ENCODE peak calls at places on chromosome 5, in seven cellular contexts. Q is IMR-90, W is stomach, Z is ovary, O is A549, U is thyroid gland, B is tibial nerve. L is an unnamed sample.

GRCh38 chr5:8906303-8906967 is 639.4 kb downstream of the SEMA5A start:
- DNase-seq in Q (peak; percentile 87), W (no peak), Z (no peak), O (no peak), U (no peak), B (no peak), L (no peak)

GRCh38 chr5:131672791-131673190 is 37.8 kb upstream of the RAPGEF6 start:
- DNase-seq in Q (no peak), W (no peak), Z (no peak), O (no peak), U (no peak), B (no peak), L (no peak)

GRCh38 chr5:315488-316209 is 5.9 kb upstream of the AHRR start:
- DNase-seq in Q (no peak), W (no peak), Z (no peak), O (no peak), U (no peak), B (no peak), L (peak; percentile 35)

GRCh38 chr5:114387433-114387832 is 25.6 kb downstream of the KCNN2 start:
- DNase-seq in Q (no peak), W (no peak), Z (no peak), O (no peak), U (no peak), B (no peak), L (no peak)

GRCh38 chr5:149320791-149321330 is 24.4 kb upstream of the GRPEL2 start:
- DNase-seq in Q (peak; percentile 94), W (peak; percentile 88), Z (peak; percentile 94), O (peak; percentile 72), U (peak; percentile 96), B (peak; percentile 72), L (no peak)

GRCh38 chr5:34011521-34011920 is 3.7 kb upstream of the AMACR start:
- DNase-seq in Q (peak; percentile 12), W (no peak), Z (no peak), O (no peak), U (no peak), B (no peak), L (no peak)

GRCh38 chr5:135027699-135028615 is 6.1 kb downstream of the PITX1 start:
- DNase-seq in Q (no peak), W (no peak), Z (no peak), O (no peak), U (no peak), B (no peak), L (no peak)

GRCh38 chr5:107040907-107041306 is 629.8 kb downstream of the EFNA5 start:
- DNase-seq in Q (no peak), W (no peak), Z (no peak), O (no peak), U (no peak), B (no peak), L (no peak)

GRCh38 chr5:150210644-150211043 is 20.8 kb downstream of the SLC6A7 start:
- DNase-seq in Q (no peak), W (no peak), Z (no peak), O (no peak), U (no peak), B (no peak), L (no peak)

GRCh38 chr5:110032386-110032785 is 342.7 kb downstream of the MAN2A1 start:
- DNase-seq in Q (no peak), W (no peak), Z (no peak), O (no peak), U (no peak), B (no peak), L (no peak)

GRCh38 chr5:66828551-66829421 is 232.6 kb downstream of the MAST4 start:
- DNase-seq in Q (peak; percentile 71), W (peak; percentile 64), Z (peak; percentile 54), O (no peak), U (peak; percentile 84), B (peak; percentile 23), L (no peak)
- TF ChIP-seq POLR2A in Q (no peak), W (no peak), Z (no peak), O (no peak), U (peak; percentile 82), B (no peak), L (no peak)

DNA sequence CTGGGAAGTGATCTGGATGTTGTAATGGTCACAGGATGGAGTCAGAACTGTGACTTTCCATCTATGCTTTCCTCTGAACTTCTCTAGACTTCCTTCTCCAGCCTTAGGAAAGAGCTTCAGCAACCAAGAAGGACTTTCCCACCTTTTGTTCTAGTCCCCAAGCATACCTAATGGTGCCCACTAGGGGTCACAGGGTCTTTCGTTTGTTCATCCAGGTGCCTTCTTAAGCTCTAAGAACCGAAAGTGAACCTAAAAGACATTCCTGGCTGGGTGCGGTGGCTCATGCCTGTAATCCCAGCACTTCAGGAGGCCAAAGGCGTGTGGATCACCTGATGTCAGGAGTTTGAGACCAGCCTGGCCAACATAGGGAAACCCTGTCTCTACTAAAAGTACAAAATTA is 1.8 kb upstream of the WNT8A start:
- DNase-seq in Q (no peak), W (no peak), Z (no peak), O (no peak), U (no peak), B (no peak), L (peak; percentile 15)
- TF ChIP-seq CTCF in Q (no peak), W (no peak), Z (no peak), O (no peak), U (no peak), B (no peak), L (no peak)

DNA sequence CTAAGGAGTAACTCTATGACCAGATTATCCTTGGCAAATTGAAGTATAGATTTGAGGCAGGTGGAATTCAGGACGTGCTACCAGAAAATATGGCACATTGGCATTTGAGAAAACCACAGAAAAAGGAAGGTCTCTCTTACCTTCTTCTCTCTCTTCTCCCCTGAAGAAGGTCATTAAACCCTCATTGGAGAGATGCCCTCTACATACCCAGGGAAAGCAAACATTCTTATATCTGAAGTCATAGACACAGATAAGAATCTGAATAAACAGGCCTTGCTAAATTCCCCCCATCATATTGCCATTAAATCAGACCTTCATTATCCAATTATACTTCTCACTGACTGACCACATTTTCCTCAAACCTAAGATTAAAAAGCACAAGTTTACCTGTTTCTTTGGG is 17.8 kb downstream of the SPINK1 start:
- DNase-seq in Q (no peak), W (no peak), Z (no peak), O (no peak), U (no peak), B (no peak), L (no peak)
- TF ChIP-seq POLR2A in Q (no peak), W (no peak), Z (no peak), O (no peak), U (no peak), B (no peak), L (no peak)

DNA sequence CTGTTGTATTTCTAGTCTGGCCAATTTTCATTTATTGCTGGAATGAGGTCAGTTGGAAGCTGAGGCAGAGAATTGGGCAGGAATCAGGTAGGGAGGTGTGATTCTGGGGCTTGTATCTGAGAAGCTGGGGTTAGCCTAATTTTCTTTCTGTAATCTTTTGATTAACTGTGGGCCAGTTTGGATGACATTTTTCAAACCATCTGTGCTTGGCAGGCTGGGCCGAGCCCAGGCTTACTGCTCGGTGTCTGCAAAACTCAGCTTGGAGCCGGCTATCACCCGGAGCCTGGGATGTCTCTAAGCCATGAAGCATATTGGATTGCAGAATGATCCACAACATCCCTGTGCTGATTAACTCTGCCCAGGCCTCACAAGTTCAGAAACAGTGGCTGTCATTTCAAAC is 26.5 kb downstream of the KCNMB1 start:
- DNase-seq in Q (no peak), W (no peak), Z (no peak), O (no peak), U (no peak), B (no peak), L (no peak)
- TF ChIP-seq CTCF in Q (no peak), W (no peak), Z (no peak), O (no peak), U (no peak), B (no peak), L (no peak)

GRCh38 chr5:177453852-177454396 is 7.3 kb downstream of the PRR7 start:
- DNase-seq in Q (no peak), W (no peak), Z (peak; percentile 68), O (no peak), U (peak; percentile 25), B (no peak), L (no peak)

GRCh38 chr5:177455661-177456590 is 9.3 kb downstream of the PRR7 start:
- DNase-seq in Q (peak; percentile 82), W (peak; percentile 96), Z (peak; percentile 97), O (peak; percentile 96), U (peak; percentile 97), B (peak; percentile 92), L (peak; percentile 93)

GRCh38 chr5:177456591-177456964 is 10.0 kb downstream of the PRR7 start:
- DNase-seq in Q (no peak), W (no peak), Z (no peak), O (no peak), U (no peak), B (no peak), L (no peak)

GRCh38 chr5:177454397-177455035 is 7.9 kb downstream of the PRR7 start:
- DNase-seq in Q (peak; percentile 80), W (peak; percentile 96), Z (peak; percentile 96), O (peak; percentile 99), U (peak; percentile 92), B (peak; percentile 86), L (peak; percentile 90)

DNA sequence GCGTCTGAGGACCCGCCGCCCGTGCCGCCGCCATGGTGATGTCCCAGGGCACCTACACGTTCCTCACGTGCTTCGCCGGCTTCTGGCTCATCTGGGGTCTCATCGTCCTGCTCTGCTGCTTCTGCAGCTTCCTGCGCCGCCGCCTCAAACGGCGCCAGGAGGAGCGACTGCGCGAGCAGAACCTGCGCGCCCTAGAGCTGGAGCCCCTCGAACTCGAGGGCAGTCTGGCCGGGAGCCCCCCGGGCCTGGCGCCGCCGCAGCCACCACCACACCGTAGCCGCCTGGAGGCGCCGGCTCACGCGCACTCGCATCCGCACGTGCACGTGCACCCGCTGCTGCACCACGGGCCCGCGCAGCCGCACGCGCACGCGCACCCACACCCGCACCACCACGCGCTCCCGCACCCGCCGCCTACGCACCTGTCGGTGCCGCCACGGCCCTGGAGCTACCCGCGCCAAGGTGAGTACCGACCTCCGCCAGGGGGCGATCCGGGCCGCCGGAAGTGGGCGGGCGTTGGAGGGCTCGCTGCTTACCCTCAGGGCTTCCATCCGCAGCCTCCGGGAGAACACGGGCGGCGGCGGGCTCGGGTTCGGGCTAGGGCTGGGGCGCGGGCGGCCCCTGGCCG is 8.5 kb downstream of the PRR7 start:
- DNase-seq in Q (peak; percentile 57), W (peak; percentile 90), Z (peak; percentile 87), O (peak; percentile 84), U (peak; percentile 87), B (no peak), L (peak; percentile 87)
- TF ChIP-seq POLR2A in Q (no peak), W (no peak), Z (no peak), O (peak; percentile 30), U (peak; percentile 64), B (no peak), L (peak; percentile 55)